ENCODE peak calls at places on chromosomes 5 and 9, in four cellular contexts. C is psoas muscle, R is AG04449, M is AG04450. P is an unnamed sample.

GRCh38 chr9:77177894-77178794 is 810 bp downstream of the VPS13A start:
- DNase-seq in M (no peak), R (no peak), C (peak), P (no peak)

GRCh38 chr9:81669011-81669739 is 20.2 kb downstream of the TLE1 start:
- DNase-seq in C (no peak), R (no peak), M (no peak), P (peak)

GRCh38 chr5:90983148-90983547 is 400.0 kb downstream of the ARRDC3 start:
- DNase-seq in R (no peak), C (no peak), M (no peak), P (peak)

GRCh38 chr5:170034231-170034630 is 53.9 kb upstream of the INSYN2B start:
- DNase-seq in C (no peak), M (no peak), R (no peak), P (no peak)

GRCh38 chr5:115336964-115337363 is 40.5 kb upstream of the CCDC112 start:
- DNase-seq in R (no peak), C (no peak), M (no peak), P (no peak)

GRCh38 chr5:159581502-159582249 is 251.4 kb upstream of the IL12B start:
- DNase-seq in R (peak), C (no peak), M (peak), P (peak)

GRCh38 chr5:505946-506555 is 18.2 kb downstream of the SLC9A3 start:
- DNase-seq in M (no peak), R (no peak), C (no peak), P (no peak)

GRCh38 chr5:81213070-81213469 is 20.1 kb upstream of the CKMT2 start:
- DNase-seq in M (no peak), R (no peak), C (no peak), P (no peak)

GRCh38 chr5:91332267-91333044 is 50.7 kb downstream of the ARRDC3 start:
- DNase-seq in C (no peak), R (no peak), M (no peak), P (peak)

GRCh38 chr9:105405514-105406131 is 42.2 kb upstream of the FSD1L start:
- DNase-seq in M (no peak), C (no peak), R (no peak), P (no peak)

GRCh38 chr5:54457094-54457531 is 1.6 kb downstream of the HSPB3 start:
- DNase-seq in R (peak), M (peak), C (peak), P (peak)

GRCh38 chr5:65539827-65540226 is 23.1 kb downstream of the CENPK start:
- DNase-seq in R (no peak), M (no peak), C (no peak), P (no peak)

GRCh38 chr5:168578506-168579205 is 512 bp downstream of the PANK3 start:
- DNase-seq in M (peak), R (no peak), C (no peak), P (no peak)

GRCh38 chr5:75279324-75279723 is 42.6 kb upstream of the ANKRD31 start:
- DNase-seq in R (no peak), M (no peak), C (no peak), P (no peak)

GRCh38 chr5:139104577-139105271 is 93.4 kb downstream of the SIL1 start:
- DNase-seq in C (peak), M (peak), R (peak), P (peak)

GRCh38 chr5:1952456-1953099 is 69.9 kb upstream of the IRX4 start:
- DNase-seq in R (no peak), M (no peak), C (no peak), P (no peak)

GRCh38 chr5:169527863-169528262 is 55.7 kb upstream of the SPDL1 start:
- DNase-seq in M (no peak), R (no peak), C (no peak), P (no peak)

GRCh38 chr5:16593013-16593412 is 23.8 kb downstream of the RETREG1 start:
- DNase-seq in M (no peak), C (no peak), R (no peak), P (peak)

GRCh38 chr5:78221964-78222451 is 72.5 kb downstream of the AP3B1 start:
- DNase-seq in C (no peak), M (no peak), R (no peak), P (no peak)

GRCh38 chr5:106454651-106455415 is 1215.9 kb downstream of the EFNA5 start:
- DNase-seq in C (no peak), M (no peak), R (no peak), P (peak)

GRCh38 chr9:129656795-129657390 is 8.6 kb upstream of the PRRX2 start:
- DNase-seq in M (peak), R (no peak), C (no peak), P (no peak)

GRCh38 chr9:21070171-21070571 is 7.6 kb downstream of the IFNB1 start:
- DNase-seq in C (no peak), R (peak), M (peak), P (peak)

GRCh38 chr9:93813687-93814560 is 141.2 kb downstream of the BARX1 start:
- DNase-seq in M (no peak), R (no peak), C (no peak), P (no peak)

GRCh38 chr5:54229041-54229780 is 81.2 kb downstream of the ARL15 start:
- DNase-seq in R (no peak), C (peak), M (peak), P (peak)

GRCh38 chr5:172283020-172283861 is at the start of gene UBTD2:
- DNase-seq in C (peak), R (no peak), M (no peak), P (no peak)

GRCh38 chr9:96686638-96687335 is 31.7 kb upstream of the PRXL2C start:
- DNase-seq in M (no peak), C (peak), R (no peak), P (peak)

GRCh38 chr9:118305371-118305770 is 601.2 kb downstream of the TLR4 start:
- DNase-seq in R (no peak), C (no peak), M (no peak), P (no peak)

GRCh38 chr9:113621309-113621791 is 157.8 kb downstream of the RGS3 start:
- DNase-seq in C (peak), M (peak), R (no peak), P (no peak)

GRCh38 chr9:122332083-122332482 is 38.7 kb upstream of the PTGS1 start:
- DNase-seq in C (no peak), R (no peak), M (no peak), P (no peak)

GRCh38 chr5:143262393-143263174 is 140.9 kb downstream of the NR3C1 start:
- DNase-seq in C (no peak), R (peak), M (peak), P (no peak)

GRCh38 chr5:25418319-25418859 is 773.6 kb upstream of the CDH10 start:
- DNase-seq in R (no peak), C (no peak), M (no peak), P (no peak)

GRCh38 chr9:81564632-81565031 is 124.7 kb downstream of the TLE1 start:
- DNase-seq in C (peak), R (no peak), M (no peak), P (no peak)

GRCh38 chr9:4262735-4263141 is 37.1 kb downstream of the GLIS3 start:
- DNase-seq in R (peak), C (no peak), M (peak), P (peak)

GRCh38 chr5:50958852-50959457 is 292.5 kb downstream of the PARP8 start:
- DNase-seq in C (no peak), M (peak), R (no peak), P (peak)

GRCh38 chr5:31196309-31196708 is 2.8 kb downstream of the CDH6 start:
- DNase-seq in R (no peak), M (no peak), C (no peak), P (no peak)

GRCh38 chr9:111038336-111039202 is at the start of gene LPAR1:
- DNase-seq in C (peak), R (no peak), M (peak), P (no peak)

GRCh38 chr9:127974769-127975261 is 6.0 kb downstream of the EEIG1 start:
- DNase-seq in R (no peak), C (peak), M (no peak), P (no peak)

GRCh38 chr5:80466669-80467485 is 21.0 kb upstream of the FAM151B start:
- DNase-seq in R (no peak), M (no peak), C (no peak), P (no peak)

GRCh38 chr5:134437340-134438267 is 25.9 kb upstream of the CDKN2AIPNL start:
- DNase-seq in M (no peak), R (no peak), C (peak), P (no peak)
- H3K4me3 ChIP-seq in M (no peak), R (no peak), C (peak), P (no peak)

DNA sequence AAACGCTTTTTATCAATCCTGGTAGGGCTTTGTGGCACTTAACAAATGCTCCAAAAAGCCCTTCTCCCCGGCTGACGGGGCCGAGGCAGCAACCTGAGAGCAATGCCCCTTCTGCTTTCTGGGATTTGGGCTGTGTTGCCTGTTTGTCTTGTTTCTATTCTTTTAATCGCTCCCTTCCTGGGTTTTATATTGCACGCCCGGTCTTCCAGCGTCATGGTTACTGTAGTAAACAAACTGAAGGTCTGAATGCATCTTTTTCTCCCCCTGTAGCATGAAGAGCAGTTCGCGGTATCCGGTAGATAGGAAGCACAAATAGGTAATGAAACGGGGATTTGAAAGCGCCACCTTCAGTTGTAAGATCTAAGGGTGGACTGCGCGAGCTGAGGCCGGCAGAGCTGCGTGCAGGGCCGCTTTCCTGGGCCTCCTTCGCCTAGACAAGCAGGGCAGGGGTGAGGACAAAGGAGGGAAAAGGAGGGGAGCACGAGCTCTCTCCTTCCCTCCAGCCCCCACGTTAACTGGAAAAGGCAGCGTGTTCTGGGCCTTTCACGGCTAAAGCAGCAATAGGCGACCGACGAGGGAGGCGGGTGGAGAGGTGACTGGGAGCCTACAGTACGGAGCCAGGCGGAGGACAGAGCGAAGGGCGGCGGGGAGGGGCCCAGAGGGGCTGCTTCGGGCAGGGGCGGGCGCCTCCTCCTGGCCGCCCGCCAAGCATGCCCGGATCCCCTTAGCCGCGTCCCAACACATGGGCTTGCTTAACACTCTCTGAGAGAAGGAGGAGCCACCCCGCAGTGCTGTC is 49.3 kb upstream of the ZNF366 start:
- DNase-seq in C (peak), M (no peak), R (no peak), P (peak)
- TF ChIP-seq CTCF in C (peak), M (peak), R (no peak), P (no peak)

DNA sequence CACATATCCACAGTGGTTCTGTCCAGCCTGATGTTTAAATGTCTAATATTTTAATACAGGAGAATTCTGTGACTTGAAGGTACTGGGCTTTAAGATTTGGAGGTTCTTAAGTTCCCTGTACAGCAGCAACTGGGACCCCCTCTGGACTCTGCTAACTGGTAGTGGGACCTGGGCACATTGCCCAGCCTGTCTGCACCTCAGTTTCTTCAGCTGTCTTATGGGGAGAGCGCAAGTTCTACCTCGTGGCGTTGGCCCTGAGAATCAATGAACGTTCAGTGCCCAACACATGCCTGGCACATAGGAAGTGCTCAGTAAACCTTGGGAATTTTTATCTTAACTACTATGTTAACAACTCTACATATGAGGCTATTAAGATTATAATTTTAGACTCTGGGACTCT is 1.4 kb downstream of the SLC2A6 start:
- DNase-seq in C (peak), M (no peak), R (no peak), P (no peak)
- H3K4me3 ChIP-seq in C (no peak), M (no peak), R (no peak), P (peak)

GRCh38 chr9:98203153-98203552 is 10.7 kb upstream of the CORO2A start:
- DNase-seq in M (no peak), C (no peak), R (no peak), P (no peak)
- TF ChIP-seq CTCF in M (no peak), C (no peak), R (no peak), P (no peak)

GRCh38 chr5:152285764-152286163 is 119.3 kb downstream of the NMUR2 start:
- DNase-seq in M (no peak), R (no peak), C (no peak), P (no peak)

GRCh38 chr5:152288499-152288898 is 116.6 kb downstream of the NMUR2 start:
- DNase-seq in M (no peak), C (peak), R (no peak), P (no peak)

GRCh38 chr5:152293189-152293588 is 111.9 kb downstream of the NMUR2 start:
- DNase-seq in M (no peak), R (no peak), C (no peak), P (no peak)

GRCh38 chr5:152288917-152289595 is 116.0 kb downstream of the NMUR2 start:
- DNase-seq in R (no peak), M (no peak), C (no peak), P (no peak)

DNA sequence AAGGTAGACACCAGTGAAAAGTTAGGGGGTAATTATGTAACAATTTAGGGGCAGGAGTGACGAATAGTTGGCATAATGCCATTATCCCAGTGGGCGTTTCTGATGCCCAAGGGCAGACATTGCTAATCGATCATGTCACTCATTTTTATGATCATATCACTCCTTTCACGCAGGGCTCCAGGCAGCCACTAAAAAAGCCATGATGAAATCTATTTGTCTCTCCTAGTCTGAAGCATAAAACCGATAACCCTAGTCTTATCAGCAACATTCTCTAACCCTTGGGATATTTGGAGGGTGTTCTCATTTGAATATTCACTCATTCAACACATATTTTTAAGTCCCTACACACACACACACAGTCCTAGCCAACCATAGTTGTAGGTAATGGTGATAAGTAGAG is 114.9 kb downstream of the NMUR2 start:
- DNase-seq in R (no peak), C (no peak), M (no peak), P (no peak)
- H3K4me3 ChIP-seq in R (no peak), C (no peak), M (no peak), P (no peak)